ENCODE peak calls at places on chromosomes 2 and 18, in ten cellular contexts. One of them, this sample, is unnamed.

GRCh38 chr18:12598181-12598921 is 59.6 kb downstream of the SPIRE1 start:
- DNase-seq in breast epithelium: no peak
- DNase-seq in IMR-90: peak
- DNase-seq in adrenal gland: no peak
- DNase-seq in upper lobe of left lung: peak
- DNase-seq in sigmoid colon: no peak
- DNase-seq in HCT116: no peak
- DNase-seq in Peyer's patch: no peak
- DNase-seq in spleen: no peak
- DNase-seq in body of pancreas: peak
- DNase-seq in this sample: no peak

GRCh38 chr2:100813527-100813926 is 6.4 kb upstream of the NPAS2 start:
- DNase-seq in breast epithelium: no peak
- DNase-seq in IMR-90: peak
- DNase-seq in adrenal gland: no peak
- DNase-seq in upper lobe of left lung: no peak
- DNase-seq in sigmoid colon: no peak
- DNase-seq in HCT116: no peak
- DNase-seq in Peyer's patch: no peak
- DNase-seq in spleen: no peak
- DNase-seq in body of pancreas: no peak
- DNase-seq in this sample: no peak

GRCh38 chr18:59238385-59238784 is 18.4 kb downstream of the GRP start:
- DNase-seq in breast epithelium: no peak
- DNase-seq in IMR-90: no peak
- DNase-seq in adrenal gland: no peak
- DNase-seq in upper lobe of left lung: no peak
- DNase-seq in sigmoid colon: no peak
- DNase-seq in HCT116: no peak
- DNase-seq in Peyer's patch: no peak
- DNase-seq in spleen: no peak
- DNase-seq in body of pancreas: no peak
- DNase-seq in this sample: no peak

GRCh38 chr18:70418551-70419311 is 129.9 kb downstream of the SOCS6 start:
- DNase-seq in breast epithelium: no peak
- DNase-seq in IMR-90: peak
- DNase-seq in adrenal gland: no peak
- DNase-seq in upper lobe of left lung: no peak
- DNase-seq in sigmoid colon: no peak
- DNase-seq in HCT116: no peak
- DNase-seq in Peyer's patch: no peak
- DNase-seq in spleen: no peak
- DNase-seq in body of pancreas: no peak
- DNase-seq in this sample: no peak

GRCh38 chr2:189613077-189613636 is 32.6 kb upstream of the SLC40A1 start:
- DNase-seq in breast epithelium: no peak
- DNase-seq in IMR-90: peak
- DNase-seq in adrenal gland: peak
- DNase-seq in upper lobe of left lung: peak
- DNase-seq in sigmoid colon: no peak
- DNase-seq in HCT116: no peak
- DNase-seq in Peyer's patch: no peak
- DNase-seq in spleen: no peak
- DNase-seq in body of pancreas: peak
- DNase-seq in this sample: no peak

GRCh38 chr18:6566338-6566911 is 151.7 kb upstream of the L3MBTL4 start:
- DNase-seq in breast epithelium: no peak
- DNase-seq in IMR-90: no peak
- DNase-seq in adrenal gland: no peak
- DNase-seq in upper lobe of left lung: no peak
- DNase-seq in sigmoid colon: no peak
- DNase-seq in HCT116: no peak
- DNase-seq in Peyer's patch: no peak
- DNase-seq in spleen: no peak
- DNase-seq in body of pancreas: no peak
- DNase-seq in this sample: no peak

GRCh38 chr18:22800551-22800951 is 132.6 kb upstream of the RBBP8 start:
- DNase-seq in breast epithelium: no peak
- DNase-seq in IMR-90: peak
- DNase-seq in adrenal gland: no peak
- DNase-seq in upper lobe of left lung: no peak
- DNase-seq in sigmoid colon: peak
- DNase-seq in HCT116: no peak
- DNase-seq in Peyer's patch: no peak
- DNase-seq in spleen: no peak
- DNase-seq in body of pancreas: no peak
- DNase-seq in this sample: no peak

GRCh38 chr2:134367216-134367615 is 113.3 kb downstream of the MGAT5 start:
- DNase-seq in breast epithelium: no peak
- DNase-seq in IMR-90: no peak
- DNase-seq in adrenal gland: no peak
- DNase-seq in upper lobe of left lung: no peak
- DNase-seq in sigmoid colon: no peak
- DNase-seq in HCT116: no peak
- DNase-seq in Peyer's patch: no peak
- DNase-seq in spleen: no peak
- DNase-seq in body of pancreas: no peak
- DNase-seq in this sample: no peak

GRCh38 chr2:156110890-156111289 is 221.6 kb downstream of the NR4A2 start:
- DNase-seq in breast epithelium: no peak
- DNase-seq in IMR-90: no peak
- DNase-seq in adrenal gland: no peak
- DNase-seq in upper lobe of left lung: no peak
- DNase-seq in sigmoid colon: no peak
- DNase-seq in HCT116: peak
- DNase-seq in Peyer's patch: peak
- DNase-seq in spleen: no peak
- DNase-seq in body of pancreas: peak
- DNase-seq in this sample: no peak

GRCh38 chr2:202185156-202185555 is 53.2 kb downstream of the SUMO1 start:
- DNase-seq in breast epithelium: no peak
- DNase-seq in IMR-90: no peak
- DNase-seq in adrenal gland: no peak
- DNase-seq in upper lobe of left lung: no peak
- DNase-seq in sigmoid colon: no peak
- DNase-seq in HCT116: no peak
- DNase-seq in Peyer's patch: no peak
- DNase-seq in spleen: no peak
- DNase-seq in body of pancreas: no peak
- DNase-seq in this sample: no peak

GRCh38 chr18:12394428-12394827 is 13.3 kb upstream of the PRELID3A start:
- DNase-seq in breast epithelium: no peak
- DNase-seq in IMR-90: no peak
- DNase-seq in adrenal gland: no peak
- DNase-seq in upper lobe of left lung: peak
- DNase-seq in sigmoid colon: peak
- DNase-seq in HCT116: no peak
- DNase-seq in Peyer's patch: peak
- DNase-seq in spleen: peak
- DNase-seq in body of pancreas: no peak
- DNase-seq in this sample: peak

GRCh38 chr18:8989855-8990254 is 112.6 kb upstream of the NDUFV2 start:
- DNase-seq in breast epithelium: no peak
- DNase-seq in IMR-90: no peak
- DNase-seq in adrenal gland: no peak
- DNase-seq in upper lobe of left lung: no peak
- DNase-seq in sigmoid colon: no peak
- DNase-seq in HCT116: no peak
- DNase-seq in Peyer's patch: no peak
- DNase-seq in spleen: no peak
- DNase-seq in body of pancreas: no peak
- DNase-seq in this sample: no peak

GRCh38 chr18:28041366-28041765 is 135.6 kb downstream of the CDH2 start:
- DNase-seq in breast epithelium: no peak
- DNase-seq in IMR-90: peak
- DNase-seq in adrenal gland: no peak
- DNase-seq in upper lobe of left lung: no peak
- DNase-seq in sigmoid colon: no peak
- DNase-seq in HCT116: no peak
- DNase-seq in Peyer's patch: no peak
- DNase-seq in spleen: no peak
- DNase-seq in body of pancreas: no peak
- DNase-seq in this sample: no peak

GRCh38 chr2:68441994-68442322 is 25.1 kb downstream of the FBXO48 start:
- DNase-seq in breast epithelium: no peak
- DNase-seq in IMR-90: no peak
- DNase-seq in adrenal gland: no peak
- DNase-seq in upper lobe of left lung: no peak
- DNase-seq in sigmoid colon: no peak
- DNase-seq in HCT116: no peak
- DNase-seq in Peyer's patch: no peak
- DNase-seq in spleen: no peak
- DNase-seq in body of pancreas: no peak
- DNase-seq in this sample: no peak
- TF ChIP-seq CTCF in breast epithelium: no peak
- TF ChIP-seq CTCF in IMR-90: no peak
- TF ChIP-seq CTCF in adrenal gland: no peak
- TF ChIP-seq CTCF in upper lobe of left lung: no peak
- TF ChIP-seq CTCF in sigmoid colon: no peak
- TF ChIP-seq CTCF in HCT116: no peak
- TF ChIP-seq CTCF in Peyer's patch: no peak
- TF ChIP-seq CTCF in spleen: peak
- TF ChIP-seq CTCF in body of pancreas: no peak
- TF ChIP-seq CTCF in this sample: no peak

GRCh38 chr2:65053199-65053598 is 3.0 kb upstream of the CEP68 start:
- DNase-seq in breast epithelium: no peak
- DNase-seq in IMR-90: no peak
- DNase-seq in adrenal gland: no peak
- DNase-seq in upper lobe of left lung: no peak
- DNase-seq in sigmoid colon: no peak
- DNase-seq in HCT116: no peak
- DNase-seq in Peyer's patch: peak
- DNase-seq in spleen: no peak
- DNase-seq in body of pancreas: peak
- DNase-seq in this sample: no peak
- H3K4me3 ChIP-seq in breast epithelium: no peak
- H3K4me3 ChIP-seq in IMR-90: no peak
- H3K4me3 ChIP-seq in adrenal gland: no peak
- H3K4me3 ChIP-seq in upper lobe of left lung: no peak
- H3K4me3 ChIP-seq in sigmoid colon: no peak
- H3K4me3 ChIP-seq in HCT116: no peak
- H3K4me3 ChIP-seq in Peyer's patch: no peak
- H3K4me3 ChIP-seq in spleen: no peak
- H3K4me3 ChIP-seq in body of pancreas: no peak
- H3K4me3 ChIP-seq in this sample: no peak

DNA sequence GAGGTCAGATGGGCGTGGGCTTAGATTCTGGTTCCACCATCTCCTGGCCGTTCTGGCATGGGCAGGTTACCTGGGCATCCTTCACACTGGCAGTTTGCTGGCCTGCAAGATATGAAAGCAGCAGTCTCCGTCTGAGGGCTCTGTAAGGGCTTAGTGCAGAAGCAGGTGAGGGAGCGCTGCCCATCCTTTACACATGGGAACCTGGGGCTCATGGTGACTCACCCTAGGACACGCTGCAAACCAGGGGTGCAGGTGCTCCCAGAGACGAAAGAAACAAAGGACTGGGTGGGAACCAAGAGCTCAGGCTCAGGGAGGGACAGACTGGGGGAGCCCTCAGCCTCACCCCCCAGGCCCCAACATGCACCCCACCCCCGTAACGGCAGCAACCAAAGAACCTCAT is 10.7 kb upstream of the ID2 start:
- DNase-seq in breast epithelium: no peak
- DNase-seq in IMR-90: no peak
- DNase-seq in adrenal gland: no peak
- DNase-seq in upper lobe of left lung: no peak
- DNase-seq in sigmoid colon: no peak
- DNase-seq in HCT116: no peak
- DNase-seq in Peyer's patch: no peak
- DNase-seq in spleen: no peak
- DNase-seq in body of pancreas: no peak
- DNase-seq in this sample: peak
- TF ChIP-seq POLR2A in breast epithelium: no peak
- TF ChIP-seq POLR2A in IMR-90: no peak
- TF ChIP-seq POLR2A in adrenal gland: no peak
- TF ChIP-seq POLR2A in upper lobe of left lung: no peak
- TF ChIP-seq POLR2A in sigmoid colon: no peak
- TF ChIP-seq POLR2A in HCT116: no peak
- TF ChIP-seq POLR2A in Peyer's patch: no peak
- TF ChIP-seq POLR2A in spleen: no peak
- TF ChIP-seq POLR2A in body of pancreas: no peak
- TF ChIP-seq POLR2A in this sample: no peak

GRCh38 chr18:76162886-76163285 is 332.2 kb downstream of the ZNF516 start:
- DNase-seq in breast epithelium: no peak
- DNase-seq in IMR-90: no peak
- DNase-seq in adrenal gland: no peak
- DNase-seq in upper lobe of left lung: no peak
- DNase-seq in sigmoid colon: no peak
- DNase-seq in HCT116: no peak
- DNase-seq in Peyer's patch: no peak
- DNase-seq in spleen: no peak
- DNase-seq in body of pancreas: no peak
- DNase-seq in this sample: no peak
- TF ChIP-seq CTCF in breast epithelium: no peak
- TF ChIP-seq CTCF in IMR-90: no peak
- TF ChIP-seq CTCF in adrenal gland: no peak
- TF ChIP-seq CTCF in upper lobe of left lung: no peak
- TF ChIP-seq CTCF in sigmoid colon: no peak
- TF ChIP-seq CTCF in HCT116: no peak
- TF ChIP-seq CTCF in Peyer's patch: no peak
- TF ChIP-seq CTCF in spleen: no peak
- TF ChIP-seq CTCF in body of pancreas: no peak
- TF ChIP-seq CTCF in this sample: no peak

DNA sequence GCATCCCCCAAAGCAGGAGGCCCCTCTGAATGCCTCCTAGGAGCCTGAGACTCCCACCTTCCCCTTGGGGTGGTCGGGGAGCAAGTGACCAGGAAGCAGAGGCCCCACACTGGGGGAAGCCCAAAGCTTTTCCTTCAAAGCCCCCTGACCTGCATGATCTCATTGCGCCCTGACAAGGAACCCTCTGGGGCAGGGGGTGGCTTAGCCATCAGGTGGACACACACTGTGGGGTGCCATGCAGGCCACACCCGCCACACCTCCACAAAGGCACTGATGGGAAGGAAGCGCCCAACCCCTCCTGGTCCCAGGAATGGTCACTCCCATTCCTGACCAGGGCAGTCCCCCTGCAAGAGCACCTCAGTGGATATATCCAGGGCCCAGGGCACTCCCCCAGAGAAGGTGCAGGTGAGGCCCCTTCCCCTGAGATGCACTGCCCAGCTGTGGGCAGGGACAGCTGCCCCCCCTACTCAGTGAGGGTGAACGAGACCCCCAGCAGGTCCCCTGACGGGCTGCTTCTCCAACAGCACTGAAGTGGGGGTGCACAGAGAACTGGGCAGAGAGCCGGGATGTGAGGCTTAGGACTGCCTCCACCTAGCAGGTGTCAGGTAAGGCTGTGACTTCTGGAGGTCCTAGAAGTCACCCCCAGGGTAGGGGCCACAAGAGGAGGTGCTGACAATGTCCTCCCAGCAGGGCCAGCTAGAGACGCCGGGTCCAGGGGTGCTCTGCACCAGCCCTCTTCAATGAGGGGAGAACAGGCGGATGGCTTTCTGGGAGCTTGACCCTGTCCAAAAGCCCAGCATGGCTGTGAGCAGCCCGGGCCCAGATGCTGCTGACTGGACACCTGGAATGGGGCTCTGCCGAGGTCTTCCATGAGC is 31.5 kb downstream of the HS6ST1 start:
- DNase-seq in breast epithelium: no peak
- DNase-seq in IMR-90: no peak
- DNase-seq in adrenal gland: no peak
- DNase-seq in upper lobe of left lung: no peak
- DNase-seq in sigmoid colon: no peak
- DNase-seq in HCT116: no peak
- DNase-seq in Peyer's patch: no peak
- DNase-seq in spleen: peak
- DNase-seq in body of pancreas: no peak
- DNase-seq in this sample: no peak
- H3K4me3 ChIP-seq in breast epithelium: no peak
- H3K4me3 ChIP-seq in IMR-90: no peak
- H3K4me3 ChIP-seq in adrenal gland: no peak
- H3K4me3 ChIP-seq in upper lobe of left lung: no peak
- H3K4me3 ChIP-seq in sigmoid colon: no peak
- H3K4me3 ChIP-seq in HCT116: no peak
- H3K4me3 ChIP-seq in Peyer's patch: no peak
- H3K4me3 ChIP-seq in spleen: no peak
- H3K4me3 ChIP-seq in body of pancreas: no peak
- H3K4me3 ChIP-seq in this sample: no peak